ENCODE peak calls at places on chromosomes 4 and X, in nine cellular contexts. A is neural crest cell, P is lower lobe of right lung, I is mammary epithelial cell, L is suprapubic skin, Z is fibroblast of pulmonary artery, K is left ventricle myocardium inferior, T is lung, S is GM10248. X is an unnamed sample.

GRCh38 chr4:148162554-148162953 is 279.7 kb downstream of the NR3C2 start:
- DNase-seq in T (no peak), P (no peak), A (no peak), L (no peak), I (peak), S (no peak), K (no peak), Z (no peak), X (no peak)

GRCh38 chrX:73765776-73766465 is 202.9 kb downstream of the CHIC1 start:
- DNase-seq in S (no peak), A (no peak), K (no peak), I (no peak), P (no peak), T (no peak), Z (no peak), L (no peak), X (no peak)

GRCh38 chrX:27878862-27879261 is 71.1 kb downstream of the MAGEB10 start:
- DNase-seq in L (no peak), Z (no peak), A (no peak), I (no peak), K (no peak), T (no peak), P (no peak), S (no peak), X (no peak)

GRCh38 chr4:152512483-152512882 is 23.4 kb downstream of the FBXW7 start:
- DNase-seq in P (no peak), S (no peak), Z (no peak), I (no peak), L (no peak), A (no peak), T (no peak), K (no peak), X (no peak)

GRCh38 chr4:181685461-181685860 is 557.7 kb upstream of the TENM3 start:
- DNase-seq in P (no peak), L (no peak), S (no peak), A (no peak), I (peak), Z (peak), K (no peak), T (no peak), X (no peak)

GRCh38 chrX:2627272-2627867 is 63.7 kb upstream of the CD99 start:
- DNase-seq in S (peak), L (no peak), P (no peak), T (no peak), K (no peak), Z (peak), A (peak), I (peak), X (no peak)

GRCh38 chrX:149903889-149904748 is 23.1 kb downstream of the MAGEA8 start:
- DNase-seq in Z (peak), P (no peak), S (no peak), K (no peak), A (no peak), T (no peak), I (no peak), L (no peak), X (no peak)

GRCh38 chrX:33725556-33726232 is 406.4 kb downstream of the FAM47A start:
- DNase-seq in P (peak), A (peak), I (peak), L (no peak), S (no peak), K (no peak), T (no peak), Z (peak), X (no peak)

GRCh38 chr4:21134994-21135393 is 434.7 kb downstream of the PACRGL start:
- DNase-seq in I (peak), S (no peak), A (no peak), L (no peak), P (no peak), K (no peak), Z (peak), T (no peak), X (no peak)

GRCh38 chr4:77804471-77804870 is 14.7 kb downstream of the CNOT6L start:
- DNase-seq in T (no peak), I (no peak), L (no peak), A (no peak), S (no peak), Z (peak), K (no peak), P (no peak), X (no peak)

GRCh38 chr4:108247511-108248088 is 78.9 kb upstream of the LEF1 start:
- DNase-seq in T (no peak), S (no peak), L (no peak), A (no peak), I (peak), Z (no peak), P (no peak), K (no peak), X (no peak)

GRCh38 chrX:64975491-64975890 is 759 bp downstream of the ZC4H2 start:
- DNase-seq in I (peak), L (no peak), K (peak), Z (peak), A (peak), T (no peak), S (peak), P (peak), X (peak)

GRCh38 chr4:183407128-183407585 is 37.3 kb upstream of the CDKN2AIP start:
- DNase-seq in S (peak), P (peak), Z (peak), K (peak), A (peak), T (peak), L (peak), I (peak), X (peak)

GRCh38 chr4:18388029-18388428 is 366.5 kb upstream of the LCORL start:
- DNase-seq in S (no peak), Z (no peak), I (no peak), L (no peak), T (no peak), A (no peak), K (no peak), P (no peak), X (no peak)

GRCh38 chr4:136742330-136742729 is 790.0 kb downstream of the PCDH18 start:
- DNase-seq in K (no peak), Z (peak), S (no peak), I (no peak), A (no peak), T (no peak), L (no peak), P (no peak), X (no peak)

GRCh38 chrX:143633530-143634372 is 2.1 kb downstream of the SLITRK4 start:
- DNase-seq in Z (no peak), S (no peak), I (no peak), K (no peak), P (peak), A (peak), T (no peak), L (no peak), X (no peak)

GRCh38 chrX:93673056-93673868 is at the start of gene NAP1L3:
- DNase-seq in I (peak), Z (peak), L (peak), A (peak), P (peak), S (peak), K (peak), T (peak), X (peak)

GRCh38 chrX:150361777-150362351 is 1.3 kb upstream of the MAMLD1 start:
- DNase-seq in P (peak), L (no peak), K (no peak), Z (peak), T (peak), A (no peak), I (peak), S (no peak), X (peak)

GRCh38 chrX:110000854-110001701 is 1.8 kb upstream of the TMEM164 start:
- DNase-seq in T (no peak), A (no peak), I (no peak), P (no peak), S (no peak), L (no peak), Z (no peak), K (no peak), X (no peak)

GRCh38 chr4:82618321-82618720 is 56.5 kb upstream of the TMEM150C start:
- DNase-seq in K (no peak), T (no peak), S (no peak), I (no peak), L (no peak), Z (no peak), A (no peak), P (no peak), X (no peak)

GRCh38 chrX:24026403-24026801 is 584 bp downstream of the KLHL15 start:
- DNase-seq in T (no peak), A (no peak), S (no peak), L (no peak), K (no peak), I (no peak), P (no peak), Z (peak), X (peak)

GRCh38 chrX:112736310-112736709 is 56.6 kb upstream of the LHFPL1 start:
- DNase-seq in A (no peak), T (no peak), I (no peak), L (no peak), Z (no peak), S (no peak), P (no peak), K (no peak), X (no peak)

GRCh38 chrX:112735147-112735546 is 55.4 kb upstream of the LHFPL1 start:
- DNase-seq in S (no peak), T (no peak), K (no peak), P (no peak), A (no peak), Z (no peak), L (no peak), I (no peak), X (no peak)

GRCh38 chrX:112734250-112734649 is 54.5 kb upstream of the LHFPL1 start:
- DNase-seq in S (no peak), T (no peak), P (no peak), Z (peak), L (no peak), I (no peak), K (no peak), A (no peak), X (no peak)

DNA sequence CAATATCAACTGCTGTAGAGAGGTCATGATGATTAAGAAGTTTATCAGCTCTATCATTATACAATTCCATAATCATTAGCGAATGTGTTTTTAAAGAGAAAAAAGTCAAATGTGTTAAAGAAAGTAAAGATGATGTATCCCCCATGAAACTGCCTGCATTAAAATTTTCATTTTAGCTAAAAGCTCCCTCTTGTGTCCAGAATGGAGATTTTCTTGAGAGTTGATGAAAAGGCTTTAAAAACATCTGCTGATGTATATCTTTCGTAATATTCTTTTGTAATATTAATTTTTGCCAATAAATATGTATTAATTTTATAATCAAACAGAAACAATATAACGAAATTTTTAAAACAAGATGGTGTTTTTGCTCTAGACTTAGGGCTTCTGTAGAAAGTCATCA is 52.1 kb upstream of the LHFPL1 start:
- DNase-seq in Z (peak), A (no peak), T (no peak), K (no peak), I (no peak), L (no peak), S (no peak), P (no peak), X (no peak)
- TF ChIP-seq CTCF in Z (peak), A (peak), T (no peak), K (peak), I (no peak), L (no peak), S (no peak), P (no peak), X (peak)

DNA sequence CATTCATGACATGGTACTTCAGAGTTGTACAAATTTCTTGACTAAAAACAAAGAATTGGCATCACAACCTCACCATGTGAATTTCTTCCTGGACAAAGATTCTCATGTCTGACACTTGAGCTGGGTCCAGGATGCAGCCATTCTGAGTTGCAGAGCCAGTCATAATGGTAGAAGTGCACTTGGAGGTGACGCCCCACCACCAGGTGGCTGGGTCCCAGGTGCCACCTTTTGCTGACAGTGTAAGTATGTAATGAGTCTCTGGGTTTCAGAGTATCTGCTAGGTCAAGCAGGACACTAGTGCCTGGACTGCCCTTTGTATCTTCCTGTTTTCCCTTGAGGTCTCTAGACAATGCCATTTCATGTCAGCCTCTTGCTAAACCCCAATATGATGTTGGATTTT is 36.6 kb upstream of the WDR1 start:
- DNase-seq in P (no peak), L (no peak), Z (no peak), A (no peak), S (no peak), T (no peak), I (no peak), K (no peak), X (no peak)
- TF ChIP-seq CTCF in P (no peak), L (no peak), Z (no peak), A (no peak), S (no peak), T (no peak), I (no peak), K (no peak), X (no peak)

DNA sequence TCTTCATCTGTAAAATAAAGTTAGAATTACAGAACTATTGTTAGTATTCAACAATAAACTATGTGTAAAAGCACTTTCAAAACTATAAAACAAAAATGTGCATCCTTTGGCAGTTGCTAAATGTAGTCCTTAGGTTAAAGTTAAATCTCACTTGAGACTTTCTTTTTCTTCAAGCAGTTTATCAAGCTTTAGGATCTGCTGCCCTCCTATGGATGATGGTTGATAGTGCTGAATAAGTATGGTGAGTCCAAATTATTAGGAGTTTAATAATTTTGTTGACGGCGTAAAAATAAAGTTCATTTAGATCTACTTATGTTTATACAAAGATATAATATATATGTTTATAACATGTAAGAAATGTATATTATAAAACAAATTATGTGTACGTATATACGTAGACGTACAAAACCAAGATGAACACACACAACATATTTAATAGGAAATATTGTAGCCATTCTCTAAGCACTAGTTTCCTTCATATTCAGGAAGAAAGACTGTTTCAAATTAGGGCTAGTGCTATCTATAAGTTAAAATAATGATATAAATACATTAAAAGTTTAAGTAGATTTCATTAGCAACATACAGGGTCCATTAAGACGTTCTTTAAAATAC is 22.3 kb downstream of the UGT2A2 start:
- DNase-seq in S (peak), K (no peak), Z (peak), A (peak), T (no peak), L (no peak), I (peak), P (no peak), X (no peak)
- TF ChIP-seq CTCF in S (peak), K (no peak), Z (peak), A (peak), T (peak), L (no peak), I (peak), P (peak), X (peak)

DNA sequence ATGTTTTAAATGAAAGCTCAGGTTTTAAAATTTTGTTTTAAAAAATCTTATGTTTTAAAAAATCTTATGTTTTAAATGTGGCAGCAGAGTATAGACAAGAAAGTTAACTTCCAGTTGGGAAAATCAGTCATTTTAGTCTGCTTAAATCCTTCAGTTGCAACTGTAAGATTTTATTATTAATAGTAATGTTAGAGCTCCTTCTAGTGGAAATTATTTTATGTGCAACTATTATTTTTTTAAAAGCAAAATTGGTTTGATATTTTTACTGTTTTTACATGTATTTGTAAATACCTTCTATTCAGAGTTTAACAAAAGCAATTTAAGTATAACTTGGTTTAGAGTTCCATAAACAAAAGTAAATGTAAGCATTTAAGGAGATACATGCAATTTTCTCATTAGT is 8.5 kb upstream of the NUDT6 start:
- DNase-seq in L (no peak), Z (peak), S (no peak), P (no peak), K (no peak), I (no peak), T (no peak), A (no peak), X (no peak)
- TF ChIP-seq CTCF in L (peak), Z (peak), S (peak), P (peak), K (peak), I (peak), T (peak), A (peak), X (peak)

X was measured in osteocyte.